ENCODE peak calls at places on chromosomes 12 and 14, in nine cellular contexts. One of them, this sample, is unnamed.

GRCh38 chr14:95667251-95667693 is 19.0 kb upstream of the TCL1B start:
- DNase-seq in lower lobe of right lung: no peak
- DNase-seq in PC-3: no peak
- DNase-seq in GM23248: no peak
- DNase-seq in NCI-H460: no peak
- DNase-seq in fibroblast of mammary gland: no peak
- DNase-seq in HFFc6: no peak
- DNase-seq in mucosa of descending colon: no peak
- DNase-seq in HAP-1: no peak
- DNase-seq in this sample: peak

GRCh38 chr14:78405071-78405856 is 235.1 kb downstream of the NRXN3 start:
- DNase-seq in lower lobe of right lung: no peak
- DNase-seq in PC-3: no peak
- DNase-seq in GM23248: no peak
- DNase-seq in NCI-H460: no peak
- DNase-seq in fibroblast of mammary gland: peak
- DNase-seq in HFFc6: no peak
- DNase-seq in mucosa of descending colon: no peak
- DNase-seq in HAP-1: no peak
- DNase-seq in this sample: no peak

GRCh38 chr12:65319680-65320193 is 41.3 kb downstream of the MSRB3 start:
- DNase-seq in lower lobe of right lung: no peak
- DNase-seq in PC-3: no peak
- DNase-seq in GM23248: no peak
- DNase-seq in NCI-H460: no peak
- DNase-seq in fibroblast of mammary gland: no peak
- DNase-seq in HFFc6: no peak
- DNase-seq in mucosa of descending colon: no peak
- DNase-seq in HAP-1: no peak
- DNase-seq in this sample: no peak

GRCh38 chr14:94446126-94446525 is 6.5 kb downstream of the SERPINA11 start:
- DNase-seq in lower lobe of right lung: no peak
- DNase-seq in PC-3: no peak
- DNase-seq in GM23248: no peak
- DNase-seq in NCI-H460: no peak
- DNase-seq in fibroblast of mammary gland: no peak
- DNase-seq in HFFc6: no peak
- DNase-seq in mucosa of descending colon: no peak
- DNase-seq in HAP-1: no peak
- DNase-seq in this sample: no peak

GRCh38 chr12:42482820-42483533 is 106.6 kb downstream of the PRICKLE1 start:
- DNase-seq in lower lobe of right lung: peak
- DNase-seq in PC-3: peak
- DNase-seq in GM23248: peak
- DNase-seq in NCI-H460: peak
- DNase-seq in fibroblast of mammary gland: peak
- DNase-seq in HFFc6: peak
- DNase-seq in mucosa of descending colon: peak
- DNase-seq in HAP-1: peak
- DNase-seq in this sample: peak

GRCh38 chr12:68823711-68824110 is 15.7 kb downstream of the MDM2 start:
- DNase-seq in lower lobe of right lung: no peak
- DNase-seq in PC-3: no peak
- DNase-seq in GM23248: no peak
- DNase-seq in NCI-H460: no peak
- DNase-seq in fibroblast of mammary gland: no peak
- DNase-seq in HFFc6: no peak
- DNase-seq in mucosa of descending colon: no peak
- DNase-seq in HAP-1: no peak
- DNase-seq in this sample: no peak

GRCh38 chr14:33120966-33121365 is 182.3 kb downstream of the NPAS3 start:
- DNase-seq in lower lobe of right lung: no peak
- DNase-seq in PC-3: peak
- DNase-seq in GM23248: peak
- DNase-seq in NCI-H460: no peak
- DNase-seq in fibroblast of mammary gland: peak
- DNase-seq in HFFc6: no peak
- DNase-seq in mucosa of descending colon: no peak
- DNase-seq in HAP-1: no peak
- DNase-seq in this sample: no peak

GRCh38 chr14:97158102-97158501 is 360.9 kb downstream of the VRK1 start:
- DNase-seq in lower lobe of right lung: no peak
- DNase-seq in PC-3: no peak
- DNase-seq in GM23248: no peak
- DNase-seq in NCI-H460: no peak
- DNase-seq in fibroblast of mammary gland: no peak
- DNase-seq in HFFc6: no peak
- DNase-seq in mucosa of descending colon: no peak
- DNase-seq in HAP-1: no peak
- DNase-seq in this sample: no peak

GRCh38 chr14:49593016-49593415 is 5.7 kb upstream of the LRR1 start:
- DNase-seq in lower lobe of right lung: no peak
- DNase-seq in PC-3: peak
- DNase-seq in GM23248: no peak
- DNase-seq in NCI-H460: no peak
- DNase-seq in fibroblast of mammary gland: no peak
- DNase-seq in HFFc6: peak
- DNase-seq in mucosa of descending colon: no peak
- DNase-seq in HAP-1: no peak
- DNase-seq in this sample: no peak

GRCh38 chr12:99996095-99996494 is 11.4 kb upstream of the ANKS1B start:
- DNase-seq in lower lobe of right lung: no peak
- DNase-seq in PC-3: no peak
- DNase-seq in GM23248: no peak
- DNase-seq in NCI-H460: no peak
- DNase-seq in fibroblast of mammary gland: no peak
- DNase-seq in HFFc6: no peak
- DNase-seq in mucosa of descending colon: no peak
- DNase-seq in HAP-1: peak
- DNase-seq in this sample: no peak

GRCh38 chr12:130698106-130698505 is 18.0 kb downstream of the RIMBP2 start:
- DNase-seq in lower lobe of right lung: no peak
- DNase-seq in PC-3: peak
- DNase-seq in GM23248: no peak
- DNase-seq in NCI-H460: no peak
- DNase-seq in fibroblast of mammary gland: no peak
- DNase-seq in HFFc6: no peak
- DNase-seq in mucosa of descending colon: no peak
- DNase-seq in HAP-1: no peak
- DNase-seq in this sample: no peak

GRCh38 chr14:54564071-54564798 is 2.7 kb upstream of the SAMD4A start:
- DNase-seq in lower lobe of right lung: no peak
- DNase-seq in PC-3: peak
- DNase-seq in GM23248: peak
- DNase-seq in NCI-H460: peak
- DNase-seq in fibroblast of mammary gland: peak
- DNase-seq in HFFc6: no peak
- DNase-seq in mucosa of descending colon: no peak
- DNase-seq in HAP-1: no peak
- DNase-seq in this sample: no peak

GRCh38 chr12:101670007-101670671 is 27.3 kb upstream of the CHPT1 start:
- DNase-seq in lower lobe of right lung: no peak
- DNase-seq in PC-3: peak
- DNase-seq in GM23248: peak
- DNase-seq in NCI-H460: peak
- DNase-seq in fibroblast of mammary gland: peak
- DNase-seq in HFFc6: peak
- DNase-seq in mucosa of descending colon: no peak
- DNase-seq in HAP-1: peak
- DNase-seq in this sample: peak

GRCh38 chr14:104650057-104650980 is 39.1 kb upstream of the INF2 start:
- DNase-seq in lower lobe of right lung: peak
- DNase-seq in PC-3: peak
- DNase-seq in GM23248: peak
- DNase-seq in NCI-H460: peak
- DNase-seq in fibroblast of mammary gland: peak
- DNase-seq in HFFc6: peak
- DNase-seq in mucosa of descending colon: no peak
- DNase-seq in HAP-1: peak
- DNase-seq in this sample: peak

GRCh38 chr12:118520954-118521353 is 144.6 kb downstream of the SUDS3 start:
- DNase-seq in lower lobe of right lung: no peak
- DNase-seq in PC-3: no peak
- DNase-seq in GM23248: no peak
- DNase-seq in NCI-H460: no peak
- DNase-seq in fibroblast of mammary gland: no peak
- DNase-seq in HFFc6: no peak
- DNase-seq in mucosa of descending colon: no peak
- DNase-seq in HAP-1: no peak
- DNase-seq in this sample: no peak

This sample was measured in pancreas.